ENCODE peak calls at places on chromosomes 12 and 14, in six cellular contexts. J, R, Z, I, M and P are unnamed samples.

GRCh38 chr12:62724947-62725447 is 210.0 kb downstream of the PPM1H start:
- DNase-seq in J (peak; percentile 99), R (no peak), Z (no peak), I (no peak), M (no peak), P (no peak)

GRCh38 chr12:121057794-121058193 is 18.7 kb upstream of the OASL start:
- DNase-seq in J (no peak), R (no peak), Z (no peak), I (no peak), M (no peak), P (no peak)

GRCh38 chr14:58878740-58879139 is 241.0 kb downstream of the DACT1 start:
- DNase-seq in J (no peak), R (no peak), Z (no peak), I (no peak), M (no peak), P (no peak)

GRCh38 chr12:66683822-66684221 is 4.9 kb upstream of the GRIP1 start:
- DNase-seq in J (no peak), R (no peak), Z (no peak), I (no peak), M (no peak), P (no peak)

GRCh38 chr12:87652026-87652425 is 377.2 kb downstream of the C12orf50 start:
- DNase-seq in J (no peak), R (no peak), Z (no peak), I (no peak), M (no peak), P (no peak)

GRCh38 chr12:29565727-29566126 is 68.2 kb upstream of the OVCH1 start:
- DNase-seq in J (no peak), R (no peak), Z (no peak), I (no peak), M (no peak), P (no peak)

GRCh38 chr12:107650977-107651376 is 34.6 kb upstream of the PWP1 start:
- DNase-seq in J (no peak), R (no peak), Z (no peak), I (no peak), M (no peak), P (no peak)

GRCh38 chr14:91381801-91382670 is 35.6 kb downstream of the CCDC88C start:
- DNase-seq in J (no peak), R (no peak), Z (no peak), I (no peak), M (no peak), P (no peak)

GRCh38 chr12:109112720-109113465 is 3.5 kb upstream of the ACACB start:
- DNase-seq in J (no peak), R (no peak), Z (no peak), I (no peak), M (no peak), P (no peak)

GRCh38 chr12:27334052-27334720 is 1.6 kb downstream of the BMAL2 start:
- DNase-seq in J (no peak), R (no peak), Z (no peak), I (no peak), M (no peak), P (no peak)

GRCh38 chr12:14394317-14395058 is 29.0 kb downstream of the ATF7IP start:
- DNase-seq in J (peak; percentile 79), R (no peak), Z (peak; percentile 40), I (peak; percentile 44), M (no peak), P (no peak)

GRCh38 chr12:32489070-32489469 is 89.7 kb downstream of the FGD4 start:
- DNase-seq in J (no peak), R (no peak), Z (no peak), I (no peak), M (no peak), P (no peak)

GRCh38 chr14:98633380-98633779 is 638.6 kb downstream of the BCL11B start:
- DNase-seq in J (no peak), R (no peak), Z (no peak), I (no peak), M (no peak), P (no peak)

GRCh38 chr12:47087088-47087688 is 7.4 kb upstream of the AMIGO2 start:
- DNase-seq in J (no peak), R (no peak), Z (no peak), I (no peak), M (no peak), P (no peak)